ENCODE peak calls at places on chromosomes 6 and 20, in ten cellular contexts. I is spleen, M is GM23338, S is fibroblast of lung, Z is heart right ventricle, G is HFF-Myc, P is cardiac fibroblast, J is AG09309, L is AG10803, O is ovary. Y is an unnamed sample.

GRCh38 chr20:63942250-63943006 is 13.8 kb downstream of the UCKL1 start:
- DNase-seq in I (peak; percentile 90), M (peak; percentile 96), S (peak; percentile 37), Z (peak; percentile 35), G (no peak), P (peak; percentile 27), J (no peak), L (no peak), O (no peak), Y (no peak)

GRCh38 chr6:140475086-140475485 is 1100.6 kb upstream of the CITED2 start:
- DNase-seq in I (no peak), M (no peak), S (no peak), Z (no peak), G (no peak), P (peak; percentile 22), J (no peak), L (no peak), O (no peak), Y (no peak)

GRCh38 chr6:32852018-32852843 is 1.3 kb downstream of the TAP1 start:
- DNase-seq in I (peak; percentile 89), M (peak; percentile 48), S (no peak), Z (no peak), G (no peak), P (peak; percentile 23), J (no peak), L (peak; percentile 22), O (peak; percentile 58), Y (no peak)

GRCh38 chr6:128635219-128635618 is 114.8 kb upstream of the PTPRK start:
- DNase-seq in I (no peak), M (no peak), S (no peak), Z (no peak), G (no peak), P (no peak), J (no peak), L (no peak), O (no peak), Y (no peak)

GRCh38 chr20:51533291-51534172 is 9.0 kb downstream of the NFATC2 start:
- DNase-seq in I (peak; percentile 73), M (no peak), S (no peak), Z (no peak), G (no peak), P (no peak), J (no peak), L (peak; percentile 76), O (no peak), Y (no peak)

GRCh38 chr6:40116829-40117228 is 182.6 kb upstream of the MOCS1 start:
- DNase-seq in I (no peak), M (no peak), S (no peak), Z (no peak), G (no peak), P (no peak), J (no peak), L (no peak), O (no peak), Y (no peak)

GRCh38 chr6:39184906-39185580 is 44.2 kb downstream of the KCNK5 start:
- DNase-seq in I (no peak), M (no peak), S (no peak), Z (no peak), G (no peak), P (no peak), J (no peak), L (no peak), O (no peak), Y (no peak)

GRCh38 chr6:154488802-154489437 is 21.6 kb downstream of the CNKSR3 start:
- DNase-seq in I (no peak), M (no peak), S (peak; percentile 75), Z (no peak), G (no peak), P (peak; percentile 56), J (no peak), L (peak; percentile 70), O (no peak), Y (peak; percentile 43)

GRCh38 chr6:152605342-152605741 is 31.8 kb downstream of the SYNE1 start:
- DNase-seq in I (no peak), M (no peak), S (no peak), Z (no peak), G (no peak), P (peak; percentile 15), J (no peak), L (peak; percentile 35), O (no peak), Y (no peak)

GRCh38 chr20:50389808-50390684 is 120.1 kb upstream of the PTPN1 start:
- DNase-seq in I (no peak), M (no peak), S (no peak), Z (no peak), G (no peak), P (no peak), J (no peak), L (no peak), O (no peak), Y (no peak)

GRCh38 chr20:12928755-12929401 is 79.9 kb upstream of the SPTLC3 start:
- DNase-seq in I (no peak), M (no peak), S (peak; percentile 70), Z (no peak), G (peak; percentile 10), P (peak; percentile 55), J (peak; percentile 49), L (peak; percentile 63), O (no peak), Y (no peak)

GRCh38 chr6:47075168-47075567 is 33.0 kb upstream of the ADGRF1 start:
- DNase-seq in I (no peak), M (no peak), S (no peak), Z (no peak), G (no peak), P (no peak), J (no peak), L (no peak), O (no peak), Y (no peak)

GRCh38 chr6:21595265-21595950 is 1.9 kb downstream of the SOX4 start:
- DNase-seq in I (peak; percentile 86), M (no peak), S (no peak), Z (peak; percentile 31), G (no peak), P (peak; percentile 23), J (no peak), L (peak; percentile 18), O (peak; percentile 60), Y (no peak)

GRCh38 chr20:54624701-54625472 is 149.5 kb downstream of the DOK5 start:
- DNase-seq in I (no peak), M (no peak), S (peak; percentile 62), Z (no peak), G (no peak), P (peak; percentile 55), J (no peak), L (no peak), O (no peak), Y (no peak)

GRCh38 chr6:52718535-52718934 is 44.7 kb downstream of the GSTA2 start:
- DNase-seq in I (no peak), M (no peak), S (peak; percentile 12), Z (no peak), G (no peak), P (peak; percentile 33), J (no peak), L (peak; percentile 42), O (no peak), Y (no peak)

DNA sequence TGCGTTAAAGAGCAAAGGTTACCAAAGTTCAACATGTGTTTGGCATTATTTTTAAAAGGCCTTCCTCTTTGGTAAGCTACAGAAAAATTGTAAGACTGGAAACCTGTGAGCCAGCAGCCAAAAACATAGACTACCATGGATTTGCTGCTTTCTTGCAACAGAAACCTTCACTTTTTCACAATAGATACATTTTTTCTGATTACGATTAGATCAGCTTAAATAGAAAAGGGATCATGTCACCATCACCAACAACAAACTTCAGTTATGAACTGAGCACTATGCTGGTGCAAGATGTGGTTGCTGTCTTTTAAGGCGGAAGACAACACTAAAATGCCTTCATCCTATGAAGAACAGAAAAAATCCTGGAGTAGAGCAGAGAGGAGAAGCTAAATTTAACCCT is 112.3 kb upstream of the MARCKS start:
- DNase-seq in I (no peak), M (no peak), S (no peak), Z (no peak), G (no peak), P (no peak), J (no peak), L (peak; percentile 69), O (no peak), Y (no peak)
- H3K4me3 ChIP-seq in I (no peak overlapping the region), M (no peak overlapping the region), S (no peak overlapping the region), Z (no peak overlapping the region), G (no peak overlapping the region), P (no peak overlapping the region), J (no peak overlapping the region), L (no peak overlapping the region), O (no peak overlapping the region), Y (no peak overlapping the region)

GRCh38 chr6:118877806-118878205 is 16.1 kb upstream of the ASF1A start:
- DNase-seq in I (no peak), M (no peak), S (no peak), Z (no peak), G (no peak), P (no peak), J (no peak), L (no peak), O (no peak), Y (no peak)

GRCh38 chr6:118873239-118873638 is 20.7 kb upstream of the ASF1A start:
- DNase-seq in I (no peak), M (no peak), S (no peak), Z (no peak), G (no peak), P (no peak), J (no peak), L (no peak), O (no peak), Y (no peak)

GRCh38 chr6:118875672-118876071 is 18.3 kb upstream of the ASF1A start:
- DNase-seq in I (no peak), M (no peak), S (no peak), Z (no peak), G (no peak), P (no peak), J (no peak), L (no peak), O (no peak), Y (no peak)

GRCh38 chr6:118876814-118877213 is 17.1 kb upstream of the ASF1A start:
- DNase-seq in I (no peak), M (no peak), S (peak; percentile 54), Z (no peak), G (no peak), P (peak; percentile 45), J (no peak), L (peak; percentile 56), O (no peak), Y (no peak)

GRCh38 chr6:118876201-118876600 is 17.8 kb upstream of the ASF1A start:
- DNase-seq in I (no peak), M (no peak), S (no peak), Z (no peak), G (no peak), P (no peak), J (no peak), L (no peak), O (no peak), Y (no peak)
- TF ChIP-seq CTCF in I (no peak), M (no peak), S (no peak), Z (no peak), G (no peak), P (no peak), J (no peak), L (no peak), O (no peak), Y (no peak)

GRCh38 chr6:35496851-35497570 is at the start of gene TEAD3:
- DNase-seq in I (peak; percentile 84), M (peak; percentile 92), S (peak; percentile 78), Z (peak; percentile 70), G (no peak), P (peak; percentile 75), J (no peak), L (peak; percentile 76), O (peak; percentile 83), Y (no peak)
- H3K4me3 ChIP-seq in I (peak within 1 kb of the TSS; percentile 74), M (peak within 1 kb of the TSS; percentile 88), S (peak within 1 kb of the TSS; percentile 78), Z (peak within 1 kb of the TSS; percentile 70), G (peak within 1 kb of the TSS; percentile 71), P (peak within 1 kb of the TSS; percentile 65), J (peak within 1 kb of the TSS; percentile 74), L (peak within 1 kb of the TSS; percentile 78), O (peak within 1 kb of the TSS; percentile 95), Y (peak within 1 kb of the TSS; percentile 72)

GRCh38 chr6:25788305-25788922 is 33.9 kb downstream of the SLC17A4 start:
- DNase-seq in I (no peak), M (peak; percentile 84), S (peak; percentile 51), Z (no peak), G (peak; percentile 20), P (peak; percentile 70), J (peak; percentile 14), L (peak; percentile 60), O (peak; percentile 18), Y (peak; percentile 1)
- TF ChIP-seq CTCF in I (peak; percentile 12), M (peak; percentile 82), S (peak; percentile 62), Z (peak; percentile 57), G (peak; percentile 73), P (peak; percentile 73), J (peak; percentile 72), L (peak; percentile 73), O (no peak), Y (peak; percentile 68)